ENCODE peak calls at places on chromosomes 4 and X, in five cellular contexts. One of them, this sample, is unnamed.

GRCh38 chr4:2817701-2818350 is 24.9 kb downstream of the SH3BP2 start:
- DNase-seq in PC-3: peak; percentile 43
- DNase-seq in GM23248: peak; percentile 53
- DNase-seq in GM10248: peak; percentile 56
- DNase-seq in GM12865: no peak
- DNase-seq in this sample: peak; percentile 57

GRCh38 chr4:15414601-15415091 is 13.2 kb upstream of the C1QTNF7 start:
- DNase-seq in PC-3: peak; percentile 12
- DNase-seq in GM23248: peak; percentile 64
- DNase-seq in GM10248: no peak
- DNase-seq in GM12865: no peak
- DNase-seq in this sample: no peak

GRCh38 chr4:148056879-148057278 is 325.0 kb downstream of the ARHGAP10 start:
- DNase-seq in PC-3: peak; percentile 59
- DNase-seq in GM23248: peak; percentile 84
- DNase-seq in GM10248: peak; percentile 57
- DNase-seq in GM12865: peak; percentile 94
- DNase-seq in this sample: peak; percentile 88

GRCh38 chrX:8636442-8636841 is 95.5 kb downstream of the ANOS1 start:
- DNase-seq in PC-3: no peak
- DNase-seq in GM23248: no peak
- DNase-seq in GM10248: no peak
- DNase-seq in GM12865: no peak
- DNase-seq in this sample: no peak

GRCh38 chr4:119139822-119140252 is 4.2 kb downstream of the MYOZ2 start:
- DNase-seq in PC-3: no peak
- DNase-seq in GM23248: no peak
- DNase-seq in GM10248: no peak
- DNase-seq in GM12865: peak; percentile 22
- DNase-seq in this sample: peak; percentile 59

GRCh38 chrX:41449615-41450014 is 2.5 kb downstream of the NYX start:
- DNase-seq in PC-3: peak; percentile 35
- DNase-seq in GM23248: peak; percentile 42
- DNase-seq in GM10248: no peak
- DNase-seq in GM12865: peak; percentile 64
- DNase-seq in this sample: peak; percentile 53

GRCh38 chr4:56434599-56435000 is 815 bp downstream of the PPAT start:
- DNase-seq in PC-3: no peak
- DNase-seq in GM23248: peak; percentile 83
- DNase-seq in GM10248: no peak
- DNase-seq in GM12865: no peak
- DNase-seq in this sample: peak; percentile 77

GRCh38 chrX:144918936-144919335 is 328.4 kb upstream of the SPANXN1 start:
- DNase-seq in PC-3: no peak
- DNase-seq in GM23248: no peak
- DNase-seq in GM10248: no peak
- DNase-seq in GM12865: no peak
- DNase-seq in this sample: no peak

GRCh38 chr4:16524911-16525574 is 298.8 kb upstream of the TAPT1 start:
- DNase-seq in PC-3: no peak
- DNase-seq in GM23248: peak; percentile 72
- DNase-seq in GM10248: no peak
- DNase-seq in GM12865: no peak
- DNase-seq in this sample: no peak

GRCh38 chrX:48818098-48818497 is 8.2 kb upstream of the ERAS start:
- DNase-seq in PC-3: no peak
- DNase-seq in GM23248: no peak
- DNase-seq in GM10248: no peak
- DNase-seq in GM12865: no peak
- DNase-seq in this sample: no peak

GRCh38 chr4:118987959-118988634 is 99.4 kb downstream of the SYNPO2 start:
- DNase-seq in PC-3: no peak
- DNase-seq in GM23248: no peak
- DNase-seq in GM10248: no peak
- DNase-seq in GM12865: no peak
- DNase-seq in this sample: no peak

GRCh38 chr4:150133605-150134004 is 55.4 kb downstream of the DCLK2 start:
- DNase-seq in PC-3: no peak
- DNase-seq in GM23248: no peak
- DNase-seq in GM10248: no peak
- DNase-seq in GM12865: no peak
- DNase-seq in this sample: no peak

GRCh38 chrX:53116101-53116500 is 22.2 kb downstream of the KANTR start:
- DNase-seq in PC-3: no peak
- DNase-seq in GM23248: peak; percentile 20
- DNase-seq in GM10248: no peak
- DNase-seq in GM12865: no peak
- DNase-seq in this sample: peak; percentile 14

GRCh38 chr4:74682567-74683359 is 111.6 kb downstream of the BTC start:
- DNase-seq in PC-3: peak; percentile 92
- DNase-seq in GM23248: peak; percentile 94
- DNase-seq in GM10248: no peak
- DNase-seq in GM12865: peak; percentile 9
- DNase-seq in this sample: no peak

GRCh38 chr4:26081795-26082498 is 167.9 kb downstream of the SMIM20 start:
- DNase-seq in PC-3: peak; percentile 71
- DNase-seq in GM23248: peak; percentile 48
- DNase-seq in GM10248: peak; percentile 29
- DNase-seq in GM12865: peak; percentile 59
- DNase-seq in this sample: peak; percentile 60

GRCh38 chrX:40107291-40108083 is 9.7 kb upstream of the BCOR start:
- DNase-seq in PC-3: peak; percentile 64
- DNase-seq in GM23248: peak; percentile 68
- DNase-seq in GM10248: no peak
- DNase-seq in GM12865: peak; percentile 63
- DNase-seq in this sample: peak; percentile 19

GRCh38 chr4:153523941-153524386 is 57.8 kb downstream of the TMEM131L start:
- DNase-seq in PC-3: no peak
- DNase-seq in GM23248: no peak
- DNase-seq in GM10248: no peak
- DNase-seq in GM12865: no peak
- DNase-seq in this sample: no peak

GRCh38 chr4:76836860-76837564 is 60.9 kb downstream of the SOWAHB start:
- DNase-seq in PC-3: no peak
- DNase-seq in GM23248: no peak
- DNase-seq in GM10248: no peak
- DNase-seq in GM12865: no peak
- DNase-seq in this sample: no peak

GRCh38 chrX:48487362-48487785 is 11.4 kb downstream of the FTSJ1 start:
- DNase-seq in PC-3: peak; percentile 97
- DNase-seq in GM23248: peak; percentile 85
- DNase-seq in GM10248: no peak
- DNase-seq in GM12865: no peak
- DNase-seq in this sample: no peak

This sample was measured in MM.1S.